ENCODE peak calls at places on chromosomes 11 and 22, in five cellular contexts. C, H, Q, M and S are unnamed samples. For H3K4me1, the result is how much of the 10 kb centered on the place peaks cover.

GRCh38 chr22:25837288-25837900 is 95.4 kb downstream of the MYO18B start:
- ATAC-seq in Q (no peak), M (no peak), C (no peak), H (no peak), S (no peak)

GRCh38 chr22:35839811-35840739 is 122.4 kb downstream of the APOL5 start:
- ATAC-seq in M (peak), H (peak), C (no peak), Q (no peak), S (peak)

GRCh38 chr22:24145446-24146189 is 35.7 kb upstream of the SUSD2 start:
- ATAC-seq in C (no peak), H (peak), M (peak), Q (peak), S (peak)

GRCh38 chr11:19392321-19392720 is 151.6 kb upstream of the E2F8 start:
- ATAC-seq in C (no peak), M (no peak), H (no peak), Q (no peak), S (no peak)

GRCh38 chr11:123082977-123083376 is 21.0 kb upstream of the HSPA8 start:
- ATAC-seq in C (peak), Q (peak), M (no peak), H (no peak), S (no peak)

GRCh38 chr11:63939351-63939920 is 634 bp downstream of the NAA40 start:
- ATAC-seq in H (no peak), C (no peak), Q (peak), M (no peak), S (no peak)

GRCh38 chr22:31604746-31605705 is 57.0 kb downstream of the PISD start:
- ATAC-seq in C (no peak), H (no peak), M (no peak), Q (peak), S (no peak)

GRCh38 chr11:130585545-130585944 is 137.1 kb downstream of the ADAMTS15 start:
- ATAC-seq in H (no peak), Q (no peak), M (no peak), C (no peak), S (no peak)

GRCh38 chr11:6733326-6734030 is 38.3 kb downstream of the OR2AG2 start:
- ATAC-seq in C (no peak), H (no peak), Q (no peak), M (no peak), S (no peak)

GRCh38 chr11:131418214-131418613 is 47.8 kb downstream of the NTM start:
- ATAC-seq in M (no peak), C (no peak), H (no peak), Q (no peak), S (no peak)

GRCh38 chr22:24435323-24435645 is 7.9 kb downstream of the ADORA2A start:
- ATAC-seq in C (no peak), H (no peak), M (no peak), Q (no peak), S (no peak)

GRCh38 chr11:96273507-96273906 is 69.5 kb downstream of the MAML2 start:
- ATAC-seq in M (no peak), Q (no peak), C (no peak), H (no peak), S (no peak)

GRCh38 chr22:49862408-49862776 is 8.7 kb downstream of the ZBED4 start:
- ATAC-seq in H (peak), C (no peak), Q (no peak), M (no peak), S (no peak)

GRCh38 chr22:20401376-20402020 is 7.5 kb downstream of the ZNF74 start:
- ATAC-seq in C (no peak), Q (no peak), H (no peak), M (no peak), S (no peak)

GRCh38 chr22:36211237-36211881 is 9.8 kb upstream of the APOL4 start:
- ATAC-seq in C (peak), Q (no peak), M (peak), H (no peak), S (no peak)

GRCh38 chr11:95547974-95548373 is 241.6 kb downstream of the FAM76B start:
- ATAC-seq in M (no peak), C (no peak), H (no peak), Q (no peak), S (no peak)

DNA sequence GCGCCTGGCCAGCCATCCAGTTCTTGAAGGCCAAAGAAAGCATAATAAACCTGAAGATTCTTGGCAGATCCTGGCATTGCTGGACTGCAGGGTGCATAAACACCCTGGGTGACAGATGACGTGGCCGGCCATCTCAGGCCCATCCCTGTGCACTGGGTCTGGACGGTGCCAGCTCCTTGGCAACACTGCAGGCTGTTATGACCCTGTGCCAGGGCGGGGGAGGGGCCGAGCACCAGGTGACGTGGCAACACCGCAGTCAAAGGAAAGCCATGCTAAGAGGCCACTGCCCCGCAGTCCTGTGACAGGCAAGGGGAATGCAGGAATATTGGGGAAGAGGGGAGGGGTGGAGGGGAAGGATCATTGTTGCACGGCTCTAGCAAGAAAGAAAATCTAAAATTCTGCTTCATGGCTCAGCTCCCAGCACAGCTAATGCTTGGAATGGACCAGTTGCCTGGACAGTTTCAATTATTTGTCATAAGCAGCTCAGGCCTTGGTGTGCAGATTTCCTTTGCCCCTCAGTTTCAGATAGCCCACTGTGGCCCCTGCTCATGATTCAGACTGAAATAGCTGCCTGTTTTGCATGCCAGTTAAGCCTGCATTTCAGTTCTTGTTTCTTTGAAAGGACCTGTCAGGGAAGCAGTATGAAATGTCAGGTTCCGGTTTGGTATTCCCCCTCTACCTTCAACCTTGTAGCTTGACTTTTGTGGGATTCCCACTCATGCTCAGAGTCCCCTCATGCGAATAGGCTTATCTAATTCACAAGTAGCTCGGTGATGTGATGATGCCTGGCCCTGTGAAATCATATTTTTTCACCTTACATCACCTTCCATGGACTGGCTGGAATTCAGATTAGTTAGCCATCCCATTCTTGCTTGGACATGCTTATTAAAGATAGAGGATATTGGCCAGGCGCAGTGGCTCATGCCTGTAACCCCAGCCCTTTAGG is 29.7 kb upstream of the DDX6 start:
- ATAC-seq in C (peak), H (peak), M (no peak), Q (no peak), S (peak)
- TF ChIP-seq EP300 in C (peak), H (no peak), M (no peak), Q (no peak), S (peak)

GRCh38 chr11:72723508-72723907 is 28.7 kb downstream of the ARAP1 start:
- ATAC-seq in Q (no peak), H (no peak), C (no peak), M (no peak), S (no peak)

GRCh38 chr11:72721689-72722049 is 30.5 kb downstream of the ARAP1 start:
- ATAC-seq in H (no peak), C (peak), Q (no peak), M (no peak), S (no peak)

GRCh38 chr11:72720806-72721205 is 31.4 kb downstream of the ARAP1 start:
- ATAC-seq in C (no peak), Q (no peak), H (no peak), M (no peak), S (no peak)

GRCh38 chr11:72721276-72721675 is 30.9 kb downstream of the ARAP1 start:
- ATAC-seq in C (no peak), M (no peak), H (no peak), Q (no peak), S (no peak)

GRCh38 chr11:72722050-72722748 is 30.0 kb downstream of the ARAP1 start:
- ATAC-seq in H (peak), C (peak), Q (peak), M (peak), S (peak)
- TF ChIP-seq POLR2AphosphoS5 in H (peak), C (peak), Q (no peak), M (peak), S (peak)

GRCh38 chr22:28112548-28113043 is 193.5 kb upstream of the PITPNB start:
- ATAC-seq in H (peak), C (peak), M (peak), Q (peak), S (no peak)

GRCh38 chr22:28108851-28109250 is 189.8 kb upstream of the PITPNB start:
- ATAC-seq in C (no peak), H (no peak), M (no peak), Q (no peak), S (no peak)

GRCh38 chr22:28115426-28115825 is 196.4 kb upstream of the PITPNB start:
- ATAC-seq in M (no peak), C (no peak), Q (no peak), H (no peak), S (no peak)

GRCh38 chr22:28112130-28112529 is 193.1 kb upstream of the PITPNB start:
- ATAC-seq in M (no peak), Q (no peak), H (no peak), C (no peak), S (no peak)

GRCh38 chr22:28111501-28111900 is 192.4 kb upstream of the PITPNB start:
- ATAC-seq in Q (no peak), C (no peak), H (no peak), M (no peak), S (no peak)
- H3K4me1 ChIP-seq in Q (under half), C (under half), H (under half), M (under half), S (under half)

DNA sequence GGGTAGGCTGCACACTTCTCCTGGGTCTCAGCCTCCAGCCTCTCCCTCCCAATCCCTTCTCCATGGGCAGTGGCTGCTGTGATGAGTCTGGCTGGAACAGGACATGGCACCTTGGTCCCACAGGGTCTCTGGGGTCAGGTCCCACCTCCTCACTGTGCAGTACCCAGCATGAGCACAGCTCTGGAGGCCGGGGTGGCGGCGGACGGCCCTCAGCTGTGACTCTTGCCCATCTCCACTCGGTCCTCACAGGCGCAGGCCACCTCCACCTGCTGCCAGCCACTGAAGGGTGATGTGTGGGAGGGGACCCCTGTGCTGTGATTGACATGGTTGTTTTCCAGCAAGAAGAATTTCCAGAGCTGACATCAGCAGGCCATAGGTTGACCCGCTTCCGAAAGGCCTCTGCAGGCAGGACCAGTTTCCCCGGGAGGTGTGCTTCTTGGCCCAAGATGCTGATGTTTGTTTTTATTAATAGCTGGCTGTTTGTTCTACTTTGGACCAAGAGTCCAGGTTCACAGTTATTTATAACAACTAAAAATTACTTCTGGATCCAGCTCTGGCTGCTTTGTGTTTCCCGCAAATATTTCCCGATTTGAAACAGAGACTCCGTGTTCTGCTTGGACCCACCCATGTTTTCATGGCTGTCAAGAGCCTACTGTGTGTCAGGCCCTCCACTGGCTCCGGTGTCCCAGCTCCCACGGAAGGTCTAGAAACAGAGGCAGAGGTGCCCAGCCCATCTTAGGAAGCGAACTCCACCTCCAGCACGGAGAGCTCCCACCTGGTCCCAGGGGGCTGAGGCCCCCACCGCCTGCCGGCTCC is 45.7 kb downstream of the SCUBE1 start:
- ATAC-seq in Q (no peak), M (no peak), C (no peak), H (no peak), S (peak)
- TF ChIP-seq EP300 in Q (no peak), M (no peak), C (no peak), H (no peak), S (no peak)

GRCh38 chr11:100719809-100720221 is 32.7 kb downstream of the ARHGAP42 start:
- ATAC-seq in H (peak), Q (no peak), M (peak), C (no peak), S (peak)
- TF ChIP-seq POLR2AphosphoS5 in H (no peak), Q (no peak), M (no peak), C (no peak), S (peak)